ENCODE peak calls at places on chromosome 22, in five cellular contexts. One of them, this sample, is unnamed.

GRCh38 chr22:18927573-18927972 is 8.5 kb downstream of the PRODH start:
- DNase-seq in B cell: no peak
- DNase-seq in SK-N-SH: no peak
- DNase-seq in thoracic aorta: no peak
- DNase-seq in CD4-positive, alpha-beta T cell: no peak
- DNase-seq in this sample: no peak

GRCh38 chr22:50641696-50642607 is 14.0 kb upstream of the ARSA start:
- DNase-seq in thoracic aorta: no peak
- DNase-seq in B cell: no peak
- DNase-seq in CD4-positive, alpha-beta T cell: no peak
- DNase-seq in SK-N-SH: no peak
- DNase-seq in this sample: peak; percentile 53

GRCh38 chr22:19177164-19178064 is 1.1 kb downstream of the SLC25A1 start:
- DNase-seq in thoracic aorta: no peak
- DNase-seq in SK-N-SH: no peak
- DNase-seq in B cell: no peak
- DNase-seq in CD4-positive, alpha-beta T cell: no peak
- DNase-seq in this sample: no peak

GRCh38 chr22:49090853-49091135 is 736.9 kb downstream of the BRD1 start:
- DNase-seq in B cell: no peak
- DNase-seq in CD4-positive, alpha-beta T cell: no peak
- DNase-seq in thoracic aorta: no peak
- DNase-seq in SK-N-SH: no peak
- DNase-seq in this sample: no peak

GRCh38 chr22:37726240-37726887 is 29.5 kb downstream of the TRIOBP start:
- DNase-seq in B cell: no peak
- DNase-seq in thoracic aorta: no peak
- DNase-seq in CD4-positive, alpha-beta T cell: no peak
- DNase-seq in SK-N-SH: no peak
- DNase-seq in this sample: no peak

GRCh38 chr22:38828191-38828590 is 15.6 kb downstream of the NPTXR start:
- DNase-seq in SK-N-SH: no peak
- DNase-seq in CD4-positive, alpha-beta T cell: no peak
- DNase-seq in thoracic aorta: no peak
- DNase-seq in B cell: no peak
- DNase-seq in this sample: no peak

GRCh38 chr22:50007057-50007511 is 5.5 kb downstream of the IL17REL start:
- DNase-seq in SK-N-SH: no peak
- DNase-seq in thoracic aorta: no peak
- DNase-seq in CD4-positive, alpha-beta T cell: no peak
- DNase-seq in B cell: no peak
- DNase-seq in this sample: no peak

GRCh38 chr22:32518351-32518750 is 43.7 kb downstream of the FBXO7 start:
- DNase-seq in CD4-positive, alpha-beta T cell: no peak
- DNase-seq in thoracic aorta: no peak
- DNase-seq in B cell: no peak
- DNase-seq in SK-N-SH: no peak
- DNase-seq in this sample: no peak

GRCh38 chr22:23163665-23164064 is 16.6 kb upstream of the BCR start:
- DNase-seq in B cell: no peak
- DNase-seq in thoracic aorta: no peak
- DNase-seq in SK-N-SH: no peak
- DNase-seq in CD4-positive, alpha-beta T cell: no peak
- DNase-seq in this sample: no peak

GRCh38 chr22:24683671-24684070 is 80.7 kb downstream of the GGT1 start:
- DNase-seq in B cell: no peak
- DNase-seq in thoracic aorta: no peak
- DNase-seq in CD4-positive, alpha-beta T cell: no peak
- DNase-seq in SK-N-SH: no peak
- DNase-seq in this sample: no peak

GRCh38 chr22:18067548-18068341 is 10.0 kb upstream of the PEX26 start:
- DNase-seq in B cell: no peak
- DNase-seq in CD4-positive, alpha-beta T cell: no peak
- DNase-seq in SK-N-SH: no peak
- DNase-seq in thoracic aorta: no peak
- DNase-seq in this sample: no peak

GRCh38 chr22:23800297-23801237 is 13.8 kb downstream of the SMARCB1 start:
- DNase-seq in thoracic aorta: no peak
- DNase-seq in CD4-positive, alpha-beta T cell: no peak
- DNase-seq in B cell: peak; percentile 80
- DNase-seq in SK-N-SH: no peak
- DNase-seq in this sample: no peak

GRCh38 chr22:48649466-48649865 is 1178.2 kb downstream of the BRD1 start:
- DNase-seq in SK-N-SH: no peak
- DNase-seq in B cell: no peak
- DNase-seq in CD4-positive, alpha-beta T cell: no peak
- DNase-seq in thoracic aorta: no peak
- DNase-seq in this sample: no peak

GRCh38 chr22:40498454-40499186 is 128.2 kb downstream of the SGSM3 start:
- DNase-seq in CD4-positive, alpha-beta T cell: no peak
- DNase-seq in SK-N-SH: no peak
- DNase-seq in thoracic aorta: no peak
- DNase-seq in B cell: no peak
- DNase-seq in this sample: no peak

GRCh38 chr22:38316340-38317236 is 645 bp downstream of the CSNK1E start:
- DNase-seq in thoracic aorta: no peak
- DNase-seq in CD4-positive, alpha-beta T cell: peak; percentile 35
- DNase-seq in SK-N-SH: peak; percentile 79
- DNase-seq in B cell: peak; percentile 80
- DNase-seq in this sample: peak; percentile 61

GRCh38 chr22:48635825-48636224 is 1191.8 kb downstream of the BRD1 start:
- DNase-seq in B cell: no peak
- DNase-seq in CD4-positive, alpha-beta T cell: no peak
- DNase-seq in SK-N-SH: no peak
- DNase-seq in thoracic aorta: no peak
- DNase-seq in this sample: no peak

GRCh38 chr22:23478175-23478574 is 101.9 kb downstream of the IGLL1 start:
- DNase-seq in SK-N-SH: no peak
- DNase-seq in B cell: no peak
- DNase-seq in thoracic aorta: no peak
- DNase-seq in CD4-positive, alpha-beta T cell: no peak
- DNase-seq in this sample: no peak

GRCh38 chr22:33049125-33049729 is 9.0 kb downstream of the SYN3 start:
- DNase-seq in SK-N-SH: peak; percentile 78
- DNase-seq in thoracic aorta: peak; percentile 23
- DNase-seq in B cell: peak; percentile 77
- DNase-seq in CD4-positive, alpha-beta T cell: peak; percentile 20
- DNase-seq in this sample: peak; percentile 80

GRCh38 chr22:34833982-34834510 is 231.9 kb upstream of the ISX start:
- DNase-seq in SK-N-SH: no peak
- DNase-seq in B cell: no peak
- DNase-seq in thoracic aorta: no peak
- DNase-seq in CD4-positive, alpha-beta T cell: no peak
- DNase-seq in this sample: no peak

GRCh38 chr22:37563153-37564081 is 3.1 kb downstream of the CDC42EP1 start:
- DNase-seq in CD4-positive, alpha-beta T cell: no peak
- DNase-seq in SK-N-SH: no peak
- DNase-seq in thoracic aorta: peak; percentile 85
- DNase-seq in B cell: no peak
- DNase-seq in this sample: peak; percentile 21

GRCh38 chr22:17772963-17773605 is 1.2 kb downstream of the BID start:
- DNase-seq in B cell: no peak
- DNase-seq in SK-N-SH: no peak
- DNase-seq in CD4-positive, alpha-beta T cell: no peak
- DNase-seq in thoracic aorta: no peak
- DNase-seq in this sample: no peak

GRCh38 chr22:18058770-18059169 is 19.0 kb upstream of the PEX26 start:
- DNase-seq in SK-N-SH: no peak
- DNase-seq in B cell: no peak
- DNase-seq in CD4-positive, alpha-beta T cell: no peak
- DNase-seq in thoracic aorta: no peak
- DNase-seq in this sample: no peak

GRCh38 chr22:39184586-39185577 is 32.4 kb upstream of the CBX7 start:
- DNase-seq in SK-N-SH: no peak
- DNase-seq in B cell: no peak
- DNase-seq in CD4-positive, alpha-beta T cell: no peak
- DNase-seq in thoracic aorta: no peak
- DNase-seq in this sample: no peak

GRCh38 chr22:40877488-40877887 is 15.6 kb upstream of the DNAJB7 start:
- DNase-seq in thoracic aorta: no peak
- DNase-seq in B cell: no peak
- DNase-seq in SK-N-SH: no peak
- DNase-seq in CD4-positive, alpha-beta T cell: no peak
- DNase-seq in this sample: no peak

GRCh38 chr22:19849800-19850481 is 4.7 kb downstream of the GNB1L start:
- DNase-seq in SK-N-SH: no peak
- DNase-seq in CD4-positive, alpha-beta T cell: no peak
- DNase-seq in thoracic aorta: no peak
- DNase-seq in B cell: no peak
- DNase-seq in this sample: no peak

GRCh38 chr22:27692243-27692642 is 109.3 kb downstream of the MN1 start:
- DNase-seq in B cell: no peak
- DNase-seq in SK-N-SH: no peak
- DNase-seq in CD4-positive, alpha-beta T cell: no peak
- DNase-seq in thoracic aorta: no peak
- DNase-seq in this sample: no peak

GRCh38 chr22:21937041-21937820 is 15.4 kb downstream of the PPM1F start:
- DNase-seq in CD4-positive, alpha-beta T cell: no peak
- DNase-seq in SK-N-SH: no peak
- DNase-seq in thoracic aorta: no peak
- DNase-seq in B cell: no peak
- DNase-seq in this sample: no peak

GRCh38 chr22:39999144-39999757 is 4.5 kb downstream of the FAM83F start:
- DNase-seq in thoracic aorta: no peak
- DNase-seq in CD4-positive, alpha-beta T cell: no peak
- DNase-seq in B cell: no peak
- DNase-seq in SK-N-SH: no peak
- DNase-seq in this sample: peak; percentile 38

GRCh38 chr22:48318173-48318572 is 1509.5 kb downstream of the BRD1 start:
- DNase-seq in thoracic aorta: no peak
- DNase-seq in CD4-positive, alpha-beta T cell: no peak
- DNase-seq in B cell: no peak
- DNase-seq in SK-N-SH: no peak
- DNase-seq in this sample: no peak

GRCh38 chr22:49016909-49017768 is 810.5 kb downstream of the BRD1 start:
- DNase-seq in thoracic aorta: no peak
- DNase-seq in SK-N-SH: no peak
- DNase-seq in B cell: no peak
- DNase-seq in CD4-positive, alpha-beta T cell: no peak
- DNase-seq in this sample: no peak

GRCh38 chr22:22348127-22348814 is 103.7 kb downstream of the VPREB1 start:
- DNase-seq in SK-N-SH: no peak
- DNase-seq in B cell: no peak
- DNase-seq in CD4-positive, alpha-beta T cell: no peak
- DNase-seq in thoracic aorta: no peak
- DNase-seq in this sample: no peak

GRCh38 chr22:20509344-20510047 is 2.1 kb downstream of the MED15 start:
- DNase-seq in B cell: peak; percentile 69
- DNase-seq in thoracic aorta: peak; percentile 80
- DNase-seq in SK-N-SH: peak; percentile 48
- DNase-seq in CD4-positive, alpha-beta T cell: peak; percentile 47
- DNase-seq in this sample: no peak

GRCh38 chr22:42269407-42270177 is 861 bp downstream of the TCF20 start:
- DNase-seq in thoracic aorta: no peak
- DNase-seq in B cell: peak; percentile 71
- DNase-seq in CD4-positive, alpha-beta T cell: peak; percentile 42
- DNase-seq in SK-N-SH: peak; percentile 62
- DNase-seq in this sample: peak; percentile 64
- TF ChIP-seq CTCF in thoracic aorta: no peak
- TF ChIP-seq CTCF in B cell: no peak
- TF ChIP-seq CTCF in CD4-positive, alpha-beta T cell: peak; percentile 29
- TF ChIP-seq CTCF in SK-N-SH: no peak
- TF ChIP-seq CTCF in this sample: no peak

GRCh38 chr22:26035523-26035922 is 133.7 kb upstream of the SEZ6L start:
- DNase-seq in B cell: no peak
- DNase-seq in thoracic aorta: no peak
- DNase-seq in CD4-positive, alpha-beta T cell: no peak
- DNase-seq in SK-N-SH: no peak
- DNase-seq in this sample: no peak
- TF ChIP-seq CTCF in B cell: no peak
- TF ChIP-seq CTCF in thoracic aorta: no peak
- TF ChIP-seq CTCF in CD4-positive, alpha-beta T cell: no peak
- TF ChIP-seq CTCF in SK-N-SH: no peak
- TF ChIP-seq CTCF in this sample: no peak

DNA sequence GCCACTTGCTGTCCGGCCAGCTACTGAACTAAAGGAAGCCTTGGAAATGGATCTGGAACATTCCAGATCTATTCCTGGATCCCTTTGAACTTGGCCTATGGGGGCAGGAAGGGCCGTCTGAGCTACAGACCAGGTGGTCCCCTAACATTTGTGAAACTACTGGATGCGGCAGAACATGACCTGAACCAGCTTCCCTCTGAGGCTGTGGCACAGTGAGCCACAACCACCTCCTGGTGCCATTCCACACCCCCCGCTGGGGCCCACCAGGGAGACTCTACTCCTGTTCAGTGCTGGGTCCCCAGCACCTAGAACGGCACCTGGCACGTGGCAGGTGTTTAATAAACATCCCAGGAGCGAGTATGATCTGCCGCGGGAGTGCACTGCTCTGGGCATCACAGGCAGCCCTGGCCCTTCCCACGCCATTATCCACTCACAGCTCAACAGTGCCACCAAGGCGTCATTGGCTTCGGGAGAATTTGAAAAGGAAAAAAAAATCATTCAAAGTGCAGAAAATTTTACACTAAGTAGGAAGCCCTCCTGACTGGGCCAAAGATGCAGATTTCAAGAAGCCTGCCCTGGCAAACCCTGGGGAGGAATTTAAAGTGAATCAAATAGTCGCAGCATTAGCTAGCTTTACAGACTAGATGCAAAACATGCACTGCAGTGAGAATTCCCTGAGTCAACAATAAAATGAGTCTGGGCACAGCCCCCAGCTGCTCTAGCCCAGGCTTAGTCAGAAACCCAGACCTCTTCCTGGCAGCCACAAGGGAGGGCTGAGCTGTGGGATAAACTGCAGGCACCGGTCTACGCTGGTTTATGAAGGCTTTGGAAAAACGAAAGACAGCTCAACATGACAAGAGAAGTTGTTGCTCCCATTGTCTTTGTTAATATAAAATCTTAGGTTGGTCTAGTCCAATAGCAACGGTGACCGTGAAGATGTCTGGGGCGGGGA is 14.3 kb upstream of the EFCAB6 start:
- DNase-seq in thoracic aorta: no peak
- DNase-seq in B cell: no peak
- DNase-seq in SK-N-SH: no peak
- DNase-seq in CD4-positive, alpha-beta T cell: no peak
- DNase-seq in this sample: no peak
- TF ChIP-seq CTCF in thoracic aorta: no peak
- TF ChIP-seq CTCF in B cell: no peak
- TF ChIP-seq CTCF in SK-N-SH: peak; percentile 53
- TF ChIP-seq CTCF in CD4-positive, alpha-beta T cell: no peak
- TF ChIP-seq CTCF in this sample: no peak

GRCh38 chr22:45971389-45972028 is 5.5 kb downstream of the WNT7B start:
- DNase-seq in thoracic aorta: no peak
- DNase-seq in B cell: no peak
- DNase-seq in CD4-positive, alpha-beta T cell: no peak
- DNase-seq in SK-N-SH: peak; percentile 60
- DNase-seq in this sample: no peak

GRCh38 chr22:45970709-45971388 is 6.1 kb downstream of the WNT7B start:
- DNase-seq in SK-N-SH: peak; percentile 66
- DNase-seq in CD4-positive, alpha-beta T cell: no peak
- DNase-seq in B cell: no peak
- DNase-seq in thoracic aorta: no peak
- DNase-seq in this sample: peak; percentile 62

GRCh38 chr22:45974498-45974897 is 2.5 kb downstream of the WNT7B start:
- DNase-seq in thoracic aorta: no peak
- DNase-seq in CD4-positive, alpha-beta T cell: no peak
- DNase-seq in B cell: no peak
- DNase-seq in SK-N-SH: no peak
- DNase-seq in this sample: no peak

GRCh38 chr22:45972868-45973212 is 4.1 kb downstream of the WNT7B start:
- DNase-seq in B cell: no peak
- DNase-seq in CD4-positive, alpha-beta T cell: no peak
- DNase-seq in SK-N-SH: peak; percentile 34
- DNase-seq in thoracic aorta: no peak
- DNase-seq in this sample: no peak

GRCh38 chr22:45972091-45972867 is 4.7 kb downstream of the WNT7B start:
- DNase-seq in CD4-positive, alpha-beta T cell: no peak
- DNase-seq in SK-N-SH: peak; percentile 67
- DNase-seq in thoracic aorta: no peak
- DNase-seq in B cell: no peak
- DNase-seq in this sample: peak; percentile 52
- TF ChIP-seq CTCF in CD4-positive, alpha-beta T cell: no peak
- TF ChIP-seq CTCF in SK-N-SH: no peak
- TF ChIP-seq CTCF in thoracic aorta: no peak
- TF ChIP-seq CTCF in B cell: no peak
- TF ChIP-seq CTCF in this sample: no peak

This sample was measured in nephron progenitor cell.